ENCODE peak calls at places on chromosomes 12 and 14, in four cellular contexts. One of them, this sample, is unnamed.

GRCh38 chr12:13539051-13539450 is 342.5 kb downstream of the EMP1 start:
- DNase-seq in GM12878: no peak
- DNase-seq in K562: peak
- DNase-seq in IMR-90: no peak
- DNase-seq in this sample: no peak

GRCh38 chr12:122884860-122885259 is 11.1 kb downstream of the VPS37B start:
- DNase-seq in GM12878: no peak
- DNase-seq in K562: no peak
- DNase-seq in IMR-90: peak
- DNase-seq in this sample: no peak

GRCh38 chr14:27845902-27846301 is 920.7 kb upstream of the FOXG1 start:
- DNase-seq in GM12878: no peak
- DNase-seq in K562: no peak
- DNase-seq in IMR-90: no peak
- DNase-seq in this sample: no peak

GRCh38 chr12:51972849-51973273 is 21.4 kb downstream of the ACVR1B start:
- DNase-seq in GM12878: no peak
- DNase-seq in K562: peak
- DNase-seq in IMR-90: peak
- DNase-seq in this sample: peak

GRCh38 chr14:29007990-29008389 is 241.4 kb downstream of the FOXG1 start:
- DNase-seq in GM12878: no peak
- DNase-seq in K562: no peak
- DNase-seq in IMR-90: no peak
- DNase-seq in this sample: no peak

GRCh38 chr14:23307687-23308644 is 1.3 kb downstream of the BCL2L2 start:
- DNase-seq in GM12878: no peak
- DNase-seq in K562: no peak
- DNase-seq in IMR-90: peak
- DNase-seq in this sample: no peak

GRCh38 chr12:105948331-105948730 is 190.4 kb downstream of the NUAK1 start:
- DNase-seq in GM12878: no peak
- DNase-seq in K562: no peak
- DNase-seq in IMR-90: peak
- DNase-seq in this sample: no peak

GRCh38 chr12:76976777-76977465 is 88.4 kb downstream of the E2F7 start:
- DNase-seq in GM12878: no peak
- DNase-seq in K562: no peak
- DNase-seq in IMR-90: no peak
- DNase-seq in this sample: peak

GRCh38 chr12:115227137-115227615 is 543.2 kb upstream of the TBX3 start:
- DNase-seq in GM12878: no peak
- DNase-seq in K562: no peak
- DNase-seq in IMR-90: peak
- DNase-seq in this sample: no peak

GRCh38 chr14:94593376-94593748 is 12.1 kb downstream of the SERPINA5 start:
- DNase-seq in GM12878: no peak
- DNase-seq in K562: no peak
- DNase-seq in IMR-90: no peak
- DNase-seq in this sample: no peak

GRCh38 chr12:726281-727140 is 25.9 kb upstream of the WNK1 start:
- DNase-seq in GM12878: no peak
- DNase-seq in K562: no peak
- DNase-seq in IMR-90: peak
- DNase-seq in this sample: no peak

GRCh38 chr12:47885012-47885501 is 19.7 kb downstream of the VDR start:
- DNase-seq in GM12878: peak
- DNase-seq in K562: peak
- DNase-seq in IMR-90: no peak
- DNase-seq in this sample: no peak

GRCh38 chr12:12645485-12645884 is 33.8 kb downstream of the CREBL2 start:
- DNase-seq in GM12878: no peak
- DNase-seq in K562: peak
- DNase-seq in IMR-90: peak
- DNase-seq in this sample: peak

GRCh38 chr14:20626274-20626673 is 15.2 kb downstream of the OR6S1 start:
- DNase-seq in GM12878: no peak
- DNase-seq in K562: no peak
- DNase-seq in IMR-90: no peak
- DNase-seq in this sample: no peak

GRCh38 chr12:89357297-89357730 is 5.0 kb upstream of the DUSP6 start:
- DNase-seq in GM12878: no peak
- DNase-seq in K562: no peak
- DNase-seq in IMR-90: no peak
- DNase-seq in this sample: no peak

GRCh38 chr12:64385468-64385867 is 5.1 kb downstream of the C12orf56 start:
- DNase-seq in GM12878: no peak
- DNase-seq in K562: no peak
- DNase-seq in IMR-90: peak
- DNase-seq in this sample: no peak

GRCh38 chr14:29558516-29558915 is 369.1 kb downstream of the PRKD1 start:
- DNase-seq in GM12878: no peak
- DNase-seq in K562: no peak
- DNase-seq in IMR-90: peak
- DNase-seq in this sample: no peak

GRCh38 chr12:93344876-93345275 is 32.8 kb upstream of the NUDT4 start:
- DNase-seq in GM12878: no peak
- DNase-seq in K562: no peak
- DNase-seq in IMR-90: no peak
- DNase-seq in this sample: peak

GRCh38 chr12:87413784-87414183 is 615.4 kb downstream of the C12orf50 start:
- DNase-seq in GM12878: no peak
- DNase-seq in K562: no peak
- DNase-seq in IMR-90: peak
- DNase-seq in this sample: peak

GRCh38 chr14:89720076-89720687 is 234.3 kb downstream of the EFCAB11 start:
- DNase-seq in GM12878: no peak
- DNase-seq in K562: no peak
- DNase-seq in IMR-90: no peak
- DNase-seq in this sample: no peak

GRCh38 chr14:62409909-62410308 is 635.3 kb downstream of the KCNH5 start:
- DNase-seq in GM12878: no peak
- DNase-seq in K562: no peak
- DNase-seq in IMR-90: peak
- DNase-seq in this sample: no peak

GRCh38 chr12:113889076-113889475 is 77.0 kb downstream of the RBM19 start:
- DNase-seq in GM12878: no peak
- DNase-seq in K562: no peak
- DNase-seq in IMR-90: peak
- DNase-seq in this sample: no peak

GRCh38 chr12:63889236-63889635 is 44.7 kb downstream of the SRGAP1 start:
- DNase-seq in GM12878: no peak
- DNase-seq in K562: no peak
- DNase-seq in IMR-90: peak
- DNase-seq in this sample: no peak

GRCh38 chr14:58085877-58086276 is 66.1 kb downstream of the ARMH4 start:
- DNase-seq in GM12878: no peak
- DNase-seq in K562: no peak
- DNase-seq in IMR-90: no peak
- DNase-seq in this sample: no peak

GRCh38 chr12:57236925-57237652 is 7.6 kb downstream of the SHMT2 start:
- DNase-seq in GM12878: no peak
- DNase-seq in K562: no peak
- DNase-seq in IMR-90: no peak
- DNase-seq in this sample: no peak

GRCh38 chr14:69298131-69299071 is 38.4 kb downstream of the GALNT16 start:
- DNase-seq in GM12878: no peak
- DNase-seq in K562: no peak
- DNase-seq in IMR-90: no peak
- DNase-seq in this sample: no peak

GRCh38 chr12:122182887-122183587 is at the start of gene LRRC43:
- DNase-seq in GM12878: no peak
- DNase-seq in K562: no peak
- DNase-seq in IMR-90: no peak
- DNase-seq in this sample: peak

GRCh38 chr12:517538-517937 is 57.8 kb downstream of the B4GALNT3 start:
- DNase-seq in GM12878: no peak
- DNase-seq in K562: no peak
- DNase-seq in IMR-90: no peak
- DNase-seq in this sample: no peak

GRCh38 chr12:1795221-1795784 is 25.1 kb upstream of the LRTM2 start:
- DNase-seq in GM12878: no peak
- DNase-seq in K562: no peak
- DNase-seq in IMR-90: no peak
- DNase-seq in this sample: no peak

GRCh38 chr12:130347588-130347987 is 9.9 kb downstream of the PIWIL1 start:
- DNase-seq in GM12878: no peak
- DNase-seq in K562: no peak
- DNase-seq in IMR-90: no peak
- DNase-seq in this sample: no peak

GRCh38 chr12:125525879-125526278 is 460.6 kb downstream of the AACS start:
- DNase-seq in GM12878: no peak
- DNase-seq in K562: no peak
- DNase-seq in IMR-90: no peak
- DNase-seq in this sample: no peak

GRCh38 chr12:125533434-125534029 is 468.3 kb downstream of the AACS start:
- DNase-seq in GM12878: no peak
- DNase-seq in K562: peak
- DNase-seq in IMR-90: no peak
- DNase-seq in this sample: no peak

GRCh38 chr12:125530876-125531275 is 465.6 kb downstream of the AACS start:
- DNase-seq in GM12878: no peak
- DNase-seq in K562: no peak
- DNase-seq in IMR-90: no peak
- DNase-seq in this sample: no peak

DNA sequence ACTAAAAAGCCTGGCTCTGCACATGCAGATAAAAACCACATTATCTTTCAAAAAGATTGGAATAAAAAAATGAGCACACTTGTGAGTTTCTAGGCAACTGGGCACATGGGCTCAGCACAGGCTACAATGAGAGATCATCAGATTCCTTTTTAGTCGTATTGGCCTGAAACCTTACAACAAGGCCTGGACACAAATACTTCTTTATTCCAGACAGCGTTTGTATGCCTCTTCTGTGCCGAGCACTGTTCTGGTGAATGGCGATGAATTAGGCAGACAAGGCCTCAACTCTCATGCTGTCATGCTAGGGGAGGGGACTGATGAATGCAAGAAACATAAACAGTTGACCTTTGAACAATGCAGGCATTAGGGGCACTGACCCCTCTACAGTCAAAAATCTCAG is 463.1 kb downstream of the AACS start:
- DNase-seq in GM12878: no peak
- DNase-seq in K562: no peak
- DNase-seq in IMR-90: no peak
- DNase-seq in this sample: no peak
- TF ChIP-seq FOS in GM12878: no peak
- TF ChIP-seq FOS in K562: no peak
- TF ChIP-seq FOS in IMR-90: no peak
- TF ChIP-seq FOS in this sample: no peak

DNA sequence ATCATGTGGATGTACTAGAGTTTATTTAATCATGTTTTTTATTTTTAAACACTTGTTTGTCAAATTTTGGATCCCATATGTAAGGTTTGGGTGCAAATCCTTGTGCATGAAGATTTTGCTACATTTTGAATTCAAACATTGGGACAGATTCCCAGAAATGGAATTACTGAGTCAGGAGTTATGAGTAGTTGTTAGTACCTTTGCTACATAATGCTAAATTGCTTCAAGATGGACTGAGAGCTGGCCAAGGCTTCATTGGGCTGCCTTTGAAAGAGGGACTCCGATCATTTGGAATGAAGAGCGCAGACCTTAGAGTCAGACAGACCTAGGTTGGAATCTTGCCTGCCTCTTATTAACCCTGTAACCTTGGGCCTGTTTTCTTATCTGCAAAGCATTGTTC is 154.9 kb upstream of the PWP1 start:
- DNase-seq in GM12878: no peak
- DNase-seq in K562: no peak
- DNase-seq in IMR-90: no peak
- DNase-seq in this sample: no peak
- TF ChIP-seq FOS in GM12878: no peak
- TF ChIP-seq FOS in K562: no peak
- TF ChIP-seq FOS in IMR-90: no peak
- TF ChIP-seq FOS in this sample: no peak

DNA sequence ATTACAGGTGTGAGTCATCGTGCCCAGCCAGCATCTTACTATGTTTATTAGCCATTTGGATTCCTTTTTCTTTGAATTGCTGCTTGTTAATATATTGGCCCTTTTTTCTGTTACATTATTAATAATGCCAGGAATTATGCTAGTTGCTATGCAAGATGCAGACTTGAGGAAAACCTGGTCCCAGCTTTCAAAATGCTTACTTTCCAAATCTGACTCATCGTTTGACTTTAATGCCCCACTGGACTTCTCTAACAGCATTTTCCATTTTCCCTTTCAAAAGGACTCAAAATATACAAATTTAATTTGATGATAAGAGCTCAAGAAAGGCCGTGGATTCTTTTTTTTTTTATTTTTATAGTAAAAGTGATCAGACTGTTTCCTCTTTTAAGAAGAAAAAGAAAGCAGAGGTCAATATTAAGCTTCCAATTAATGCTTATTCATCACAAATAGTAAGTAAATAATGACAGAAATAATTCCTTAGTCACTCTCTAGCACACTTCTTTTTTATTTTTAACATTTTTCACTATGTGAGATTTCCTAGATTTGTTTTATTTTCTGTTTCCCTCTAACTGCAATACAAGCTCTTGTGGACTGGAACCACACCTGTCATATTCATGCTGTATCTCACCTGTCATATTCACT is 146.1 kb upstream of the FGD4 start:
- DNase-seq in GM12878: no peak
- DNase-seq in K562: no peak
- DNase-seq in IMR-90: peak
- DNase-seq in this sample: no peak
- TF ChIP-seq FOS in GM12878: no peak
- TF ChIP-seq FOS in K562: no peak
- TF ChIP-seq FOS in IMR-90: no peak
- TF ChIP-seq FOS in this sample: peak

GRCh38 chr12:95789126-95790024 is 1.2 kb downstream of the NTN4 start:
- DNase-seq in GM12878: no peak
- DNase-seq in K562: no peak
- DNase-seq in IMR-90: peak
- DNase-seq in this sample: no peak
- TF ChIP-seq FOS in GM12878: no peak
- TF ChIP-seq FOS in K562: no peak
- TF ChIP-seq FOS in IMR-90: no peak
- TF ChIP-seq FOS in this sample: no peak

GRCh38 chr12:103244596-103244995 is 251.2 kb downstream of the C12orf42 start:
- DNase-seq in GM12878: no peak
- DNase-seq in K562: no peak
- DNase-seq in IMR-90: no peak
- DNase-seq in this sample: no peak

DNA sequence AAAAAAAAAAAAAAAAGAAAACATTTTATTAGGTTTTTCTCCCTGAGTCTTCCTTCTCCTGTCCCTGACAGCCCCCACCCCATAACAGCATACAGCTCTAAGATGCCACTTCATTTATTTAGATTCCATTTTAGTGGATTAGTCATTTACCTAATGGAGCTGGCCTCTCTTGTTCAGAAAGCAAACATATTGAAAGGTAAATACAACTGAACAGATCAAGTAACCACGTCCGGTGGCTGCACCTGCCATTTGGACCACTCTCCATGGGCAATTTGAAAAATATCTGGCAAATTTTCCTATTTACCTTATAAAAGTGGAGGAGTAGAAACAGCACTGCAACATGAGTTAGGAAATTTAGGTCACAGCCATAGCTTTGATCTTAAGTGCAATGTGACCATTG is 254.6 kb downstream of the C12orf42 start:
- DNase-seq in GM12878: no peak
- DNase-seq in K562: no peak
- DNase-seq in IMR-90: no peak
- DNase-seq in this sample: no peak
- TF ChIP-seq FOS in GM12878: no peak
- TF ChIP-seq FOS in K562: no peak
- TF ChIP-seq FOS in IMR-90: no peak
- TF ChIP-seq FOS in this sample: no peak

GRCh38 chr12:95763809-95764253 is 26.7 kb downstream of the NTN4 start:
- DNase-seq in GM12878: no peak
- DNase-seq in K562: peak
- DNase-seq in IMR-90: peak
- DNase-seq in this sample: peak
- TF ChIP-seq FOS in GM12878: no peak
- TF ChIP-seq FOS in K562: no peak
- TF ChIP-seq FOS in IMR-90: peak
- TF ChIP-seq FOS in this sample: peak

This sample was measured in endothelial cell of umbilical vein.